ENCODE peak calls at places on chromosomes 16 and 17, in eight cellular contexts. O is CD8-positive, alpha-beta T cell; Y is BJ; M is GM06990; R is neural progenitor cell; G is AG10803; D is left ventricle myocardium inferior; U is mucosa of descending colon. E is an unnamed sample.

GRCh38 chr16:801584-802363 is 1.2 kb upstream of the GNG13 start:
- DNase-seq in M (no peak), Y (no peak), U (no peak), R (no peak), D (no peak), O (no peak), G (no peak), E (no peak)

GRCh38 chr17:35713069-35713728 is 18.2 kb upstream of the RASL10B start:
- DNase-seq in U (no peak), D (no peak), R (no peak), O (no peak), M (no peak), Y (peak), G (peak), E (no peak)

GRCh38 chr17:5500247-5500803 is 14.0 kb downstream of the MIS12 start:
- DNase-seq in R (no peak), G (no peak), O (no peak), U (no peak), Y (no peak), D (no peak), M (no peak), E (peak)

GRCh38 chr17:28574536-28574935 is 2.2 kb downstream of the ALDOC start:
- DNase-seq in U (no peak), R (no peak), M (no peak), D (no peak), O (no peak), G (no peak), Y (no peak), E (no peak)

GRCh38 chr16:66427036-66427446 is at the start of gene BEAN1:
- DNase-seq in Y (no peak), G (peak), U (peak), O (no peak), M (no peak), D (peak), R (peak), E (peak)

GRCh38 chr17:18270046-18270850 is 9.8 kb downstream of the MIEF2 start:
- DNase-seq in O (no peak), D (no peak), Y (no peak), M (no peak), G (no peak), U (no peak), R (no peak), E (no peak)

GRCh38 chr17:2282297-2282873 is 21.2 kb downstream of the SMG6 start:
- DNase-seq in O (no peak), M (no peak), D (no peak), Y (no peak), R (peak), U (no peak), G (peak), E (peak)

GRCh38 chr17:81832608-81833159 is 407 bp downstream of the MCRIP1 start:
- DNase-seq in M (no peak), G (peak), Y (no peak), R (no peak), U (no peak), D (peak), O (no peak), E (peak)

GRCh38 chr16:3938843-3939624 is 58.5 kb upstream of the CREBBP start:
- DNase-seq in U (peak), Y (peak), D (peak), G (peak), R (peak), M (peak), O (peak), E (peak)

GRCh38 chr17:77111916-77112315 is 28.9 kb upstream of the SEC14L1 start:
- DNase-seq in R (no peak), O (no peak), Y (no peak), U (no peak), M (no peak), G (no peak), D (no peak), E (no peak)

GRCh38 chr16:86307518-86307903 is 202.8 kb upstream of the FOXF1 start:
- DNase-seq in G (peak), Y (no peak), M (no peak), O (no peak), R (no peak), U (no peak), D (no peak), E (no peak)

GRCh38 chr16:89534147-89534788 is 26.1 kb downstream of the SPG7 start:
- DNase-seq in R (no peak), G (peak), O (peak), M (no peak), D (no peak), Y (no peak), U (peak), E (peak)

GRCh38 chr16:30004811-30005242 is 6.0 kb downstream of the DOC2A start:
- DNase-seq in O (no peak), R (no peak), M (no peak), Y (no peak), G (no peak), D (no peak), U (no peak), E (no peak)

GRCh38 chr16:62889097-62889496 is 852.9 kb upstream of the CDH8 start:
- DNase-seq in O (no peak), D (no peak), R (no peak), U (no peak), Y (no peak), G (no peak), M (no peak), E (no peak)

GRCh38 chr17:37273419-37274051 is 102.2 kb upstream of the C17orf78 start:
- DNase-seq in R (peak), U (peak), Y (no peak), O (no peak), D (no peak), G (peak), M (no peak), E (no peak)

GRCh38 chr16:22614271-22614947 is 103.7 kb downstream of the NPIPB5 start:
- DNase-seq in Y (no peak), D (no peak), M (no peak), G (peak), U (peak), O (no peak), R (no peak), E (no peak)

GRCh38 chr16:58026139-58026704 is 668 bp downstream of the MMP15 start:
- DNase-seq in U (peak), G (peak), D (peak), R (peak), O (no peak), Y (no peak), M (peak), E (peak)

GRCh38 chr16:89154390-89155183 is 17.0 kb upstream of the CDH15 start:
- DNase-seq in R (no peak), G (no peak), U (no peak), D (no peak), Y (no peak), M (no peak), O (no peak), E (no peak)

GRCh38 chr16:14300631-14301149 is 229.6 kb downstream of the MRTFB start:
- DNase-seq in O (no peak), U (peak), R (peak), D (peak), M (peak), Y (no peak), G (peak), E (peak)

GRCh38 chr16:30184430-30185140 is 1.2 kb downstream of the CORO1A start:
- DNase-seq in M (no peak), R (no peak), D (peak), G (no peak), O (peak), U (peak), Y (no peak), E (no peak)

GRCh38 chr17:48505788-48506187 is 25.0 kb downstream of the HOXB1 start:
- DNase-seq in U (peak), M (peak), D (no peak), O (no peak), G (peak), R (no peak), Y (peak), E (peak)

GRCh38 chr17:55303701-55304145 is 39.0 kb downstream of the HLF start:
- DNase-seq in O (no peak), D (no peak), Y (no peak), M (no peak), U (no peak), R (no peak), G (peak), E (no peak)

GRCh38 chr17:73616120-73616872 is 27.9 kb downstream of the SDK2 start:
- DNase-seq in U (no peak), R (no peak), G (no peak), O (no peak), M (no peak), D (no peak), Y (no peak), E (no peak)

GRCh38 chr17:20043034-20043433 is 33.9 kb downstream of the SPECC1 start:
- DNase-seq in D (no peak), U (no peak), O (no peak), Y (no peak), G (no peak), R (no peak), M (no peak), E (no peak)

GRCh38 chr16:31093132-31093703 is 1.4 kb downstream of the VKORC1 start:
- DNase-seq in Y (no peak), D (no peak), M (no peak), R (peak), G (peak), U (no peak), O (no peak), E (no peak)

GRCh38 chr17:7080445-7081041 is 492 bp upstream of the CLEC10A start:
- DNase-seq in U (no peak), G (no peak), Y (no peak), D (peak), M (no peak), O (no peak), R (no peak), E (no peak)

GRCh38 chr17:46940692-46941404 is 17.9 kb downstream of the GOSR2 start:
- DNase-seq in D (peak), G (peak), U (peak), R (peak), Y (no peak), O (peak), M (no peak), E (peak)
- TF ChIP-seq CTCF in D (peak), G (peak), U (peak), R (peak), Y (peak), O (peak), M (peak), E (peak)

DNA sequence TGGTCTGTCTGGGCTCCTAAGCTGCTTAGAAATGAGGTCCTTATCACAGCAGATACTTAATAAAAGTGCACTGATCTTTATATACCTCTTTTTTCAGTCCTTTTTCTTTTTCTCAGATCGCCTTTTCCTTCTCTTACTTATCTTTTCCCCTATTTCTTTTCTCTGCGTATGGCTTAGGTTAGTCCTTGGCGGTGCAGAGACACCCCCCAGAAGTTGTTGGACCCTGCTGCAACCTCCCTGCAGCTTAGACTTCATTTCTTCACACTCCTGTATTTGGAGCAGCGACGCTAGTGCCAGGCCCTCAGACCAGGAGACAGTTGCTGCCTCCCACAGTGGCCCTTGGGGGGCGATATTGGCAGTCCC is 67.6 kb downstream of the CENPV start:
- DNase-seq in G (no peak), R (no peak), D (no peak), U (no peak), M (no peak), Y (no peak), O (no peak), E (no peak)
- TF ChIP-seq CTCF in G (peak), R (peak), D (peak), U (peak), M (peak), Y (peak), O (peak), E (peak)

GRCh38 chr16:80909720-80910119 is 97.0 kb downstream of the CMC2 start:
- DNase-seq in D (no peak), G (no peak), O (no peak), U (no peak), M (no peak), Y (no peak), R (no peak), E (no peak)
- TF ChIP-seq CTCF in D (no peak), G (no peak), O (no peak), U (no peak), M (no peak), Y (no peak), R (no peak), E (no peak)

GRCh38 chr17:30970757-30971567 is at the start of gene RNF135:
- DNase-seq in O (peak), U (peak), Y (peak), R (peak), G (peak), D (peak), M (peak), E (peak)
- TF ChIP-seq CTCF in O (no peak), U (no peak), Y (peak), R (peak), G (peak), D (peak), M (no peak), E (no peak)